ENCODE peak calls at places on chromosomes 4 and X, in seven cellular contexts. I is astrocyte of the spinal cord, C is IMR-90, Q is heart left ventricle, Y is fibroblast of the aortic adventitia, J is A549, H is kidney. N is an unnamed sample.

GRCh38 chr4:55545133-55545532 is 1.6 kb downstream of the CLOCK start:
- DNase-seq in J (no peak), H (no peak), Q (no peak), C (peak; percentile 28), I (peak; percentile 26), Y (peak; percentile 27), N (peak; percentile 54)

GRCh38 chr4:151798678-151799416 is 38.0 kb upstream of the GATB start:
- DNase-seq in Y (no peak), H (no peak), J (no peak), C (no peak), I (peak; percentile 7), Q (no peak), N (no peak)

GRCh38 chr4:83010522-83011318 is at the start of gene LIN54:
- DNase-seq in H (peak; percentile 95), Q (peak; percentile 84), I (peak; percentile 79), J (peak; percentile 61), Y (peak; percentile 61), C (peak; percentile 58), N (peak; percentile 87)

GRCh38 chr4:165972747-165973146 is 99.7 kb downstream of the TLL1 start:
- DNase-seq in J (no peak), I (no peak), H (no peak), Y (no peak), Q (no peak), C (no peak), N (peak; percentile 89)

GRCh38 chrX:55522577-55523254 is 33.1 kb upstream of the USP51 start:
- DNase-seq in Q (peak; percentile 18), I (no peak), C (no peak), H (peak; percentile 45), J (no peak), Y (no peak), N (no peak)

GRCh38 chrX:107448625-107449468 is 605 bp upstream of the FRMPD3 start:
- DNase-seq in Q (no peak), H (peak; percentile 65), I (no peak), C (no peak), Y (no peak), J (peak; percentile 53), N (peak; percentile 1)

GRCh38 chrX:49171752-49172279 is at the start of gene PLP2:
- DNase-seq in Q (peak; percentile 56), C (peak; percentile 40), I (peak; percentile 46), J (no peak), H (peak; percentile 86), Y (peak; percentile 32), N (peak; percentile 78)

GRCh38 chr4:147578057-147578476 is 39.1 kb upstream of the TMEM184C start:
- DNase-seq in I (peak; percentile 94), Y (peak; percentile 83), Q (no peak), C (peak; percentile 99), J (peak; percentile 77), H (no peak), N (peak; percentile 96)

GRCh38 chr4:37902738-37903693 is 12.1 kb downstream of the TBC1D1 start:
- DNase-seq in H (no peak), I (no peak), J (no peak), Y (no peak), Q (no peak), C (no peak), N (no peak)

GRCh38 chr4:37908488-37909343 is 17.8 kb downstream of the TBC1D1 start:
- DNase-seq in Q (peak; percentile 50), Y (peak; percentile 57), J (no peak), C (peak; percentile 60), H (no peak), I (peak; percentile 77), N (peak; percentile 7)

GRCh38 chr4:37904824-37905223 is 13.9 kb downstream of the TBC1D1 start:
- DNase-seq in Q (no peak), C (no peak), J (no peak), H (no peak), I (no peak), Y (no peak), N (no peak)

GRCh38 chr4:37903901-37904300 is 13.0 kb downstream of the TBC1D1 start:
- DNase-seq in H (no peak), Q (no peak), I (no peak), C (no peak), J (no peak), Y (no peak), N (no peak)

DNA sequence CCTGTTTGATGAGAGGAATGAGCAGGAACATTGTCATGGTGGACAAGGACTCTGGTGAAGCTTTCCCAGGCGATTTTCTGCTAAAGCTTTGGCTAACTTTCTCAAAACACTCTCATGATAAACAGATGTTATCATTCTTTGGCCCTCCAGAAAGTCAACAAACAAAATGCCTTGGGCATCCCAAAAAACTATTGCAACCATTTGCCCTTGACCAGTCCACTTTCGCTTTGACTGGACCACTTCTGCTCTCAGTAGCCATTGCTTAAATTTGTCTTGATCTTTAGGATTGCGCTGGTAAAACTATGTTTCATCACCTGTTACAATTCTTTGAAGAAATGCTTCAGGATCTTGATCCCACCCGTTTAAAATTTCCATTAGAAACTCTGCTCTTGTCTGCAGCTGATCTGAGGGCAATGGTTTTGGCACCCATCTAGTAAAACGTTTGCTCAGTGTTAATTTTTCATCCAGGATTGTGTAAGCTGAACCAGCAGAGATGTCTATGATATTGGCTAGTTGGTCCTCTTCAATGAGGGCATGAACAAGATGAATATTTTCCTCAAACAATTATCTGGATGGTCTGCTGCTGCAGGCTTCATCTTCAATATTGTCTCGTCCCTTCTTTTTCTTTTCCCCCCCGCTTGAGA is 14.8 kb downstream of the TBC1D1 start:
- DNase-seq in I (no peak), H (no peak), Q (no peak), J (no peak), C (no peak), Y (no peak), N (no peak)
- H3K4me3 ChIP-seq in I (no peak overlapping the region), H (no peak overlapping the region), Q (no peak overlapping the region), J (no peak overlapping the region), C (no peak overlapping the region), Y (no peak overlapping the region), N (no peak overlapping the region)

GRCh38 chr4:100117749-100118148 is 72.5 kb downstream of the DDIT4L start:
- DNase-seq in Q (no peak), H (no peak), I (no peak), C (no peak), J (no peak), Y (peak; percentile 14), N (no peak)
- TF ChIP-seq CTCF in Q (no peak), H (no peak), I (peak; percentile 8), C (peak; percentile 34), J (no peak), Y (peak; percentile 32), N (no peak)

GRCh38 chr4:77001907-77002306 is 52.4 kb downstream of the SEPTIN11 start:
- DNase-seq in J (no peak), I (peak; percentile 86), Y (peak; percentile 56), Q (no peak), H (no peak), C (peak; percentile 79), N (peak; percentile 73)
- H3K4me3 ChIP-seq in J (no peak overlapping the region), I (no peak overlapping the region), Y (no peak overlapping the region), Q (no peak overlapping the region), H (no peak overlapping the region), C (no peak overlapping the region), N (no peak overlapping the region)

DNA sequence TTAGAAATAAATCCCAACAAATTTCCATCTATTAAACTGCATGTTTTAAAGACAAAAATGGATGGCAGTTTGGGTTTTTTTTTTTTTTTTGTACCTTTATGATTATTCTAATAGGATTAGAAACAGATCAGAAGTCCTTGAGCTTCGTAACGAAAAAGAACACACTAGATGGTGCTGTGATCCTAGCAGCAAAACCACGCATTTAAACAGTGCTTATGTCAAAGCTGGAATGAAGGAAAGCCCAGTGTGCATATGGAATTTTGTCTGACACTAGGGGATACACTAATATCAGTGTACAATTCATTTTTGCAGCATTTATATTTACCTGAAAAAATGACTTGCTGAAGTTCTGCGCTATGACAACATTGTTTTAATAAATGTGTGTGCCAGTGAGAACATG is 229.1 kb downstream of the VEGFC start:
- DNase-seq in Q (no peak), C (peak; percentile 33), I (no peak), Y (peak; percentile 82), H (no peak), J (no peak), N (peak; percentile 33)
- TF ChIP-seq CTCF in Q (peak; percentile 37), C (no peak), I (peak; percentile 16), Y (peak; percentile 46), H (no peak), J (peak; percentile 49), N (peak; percentile 27)

GRCh38 chr4:40627540-40627939 is 2.1 kb downstream of the RBM47 start:
- DNase-seq in Y (no peak), I (no peak), J (no peak), Q (no peak), H (no peak), C (no peak), N (peak; percentile 19)
- H3K4me3 ChIP-seq in Y (no peak overlapping the region), I (no peak overlapping the region), J (peak overlapping the region; percentile 66), Q (no peak overlapping the region), H (peak overlapping the region; percentile 69), C (no peak overlapping the region), N (peak overlapping the region; percentile 81)

N was measured in epithelial cell of esophagus.